ENCODE peak calls at places on chromosome 16, in nine cellular contexts. B is H1, S is Karpas-422, F is IMR-90, V is fibroblast of lung, N is colonic mucosa, O is GM23248, R is mesenchymal stem cell, C is endothelial cell of umbilical vein. Y is an unnamed sample. For H3K9me3, the result is how much of the 10 kb centered on the place peaks cover.

GRCh38 chr16:23362460-23363317 is 60.6 kb downstream of the SCNN1B start:
- DNase-seq in S (no peak), B (no peak), R (no peak), V (no peak), O (no peak), N (peak), C (peak), F (no peak), Y (no peak)

GRCh38 chr16:11876306-11876705 is 25.0 kb upstream of the RSL1D1 start:
- DNase-seq in F (no peak), C (no peak), O (no peak), B (no peak), S (no peak), R (no peak), V (no peak), N (no peak), Y (no peak)

GRCh38 chr16:50741225-50741807 is 570 bp upstream of the CYLD start:
- DNase-seq in B (no peak), N (peak), R (no peak), S (no peak), V (no peak), C (no peak), F (no peak), O (peak), Y (peak)

GRCh38 chr16:59878479-59878878 is 1144.4 kb upstream of the GOT2 start:
- DNase-seq in N (no peak), C (peak), F (peak), O (peak), B (no peak), S (no peak), V (peak), R (no peak), Y (no peak)

GRCh38 chr16:13171313-13171712 is 269.9 kb downstream of the SHISA9 start:
- DNase-seq in B (no peak), O (no peak), V (no peak), R (no peak), C (no peak), F (no peak), N (no peak), S (no peak), Y (no peak)

GRCh38 chr16:81592353-81592866 is 147.8 kb downstream of the CMIP start:
- DNase-seq in N (peak), R (no peak), V (no peak), C (no peak), F (no peak), O (no peak), B (no peak), S (no peak), Y (no peak)

GRCh38 chr16:55856950-55857349 is 18.2 kb downstream of the CES5A start:
- DNase-seq in R (no peak), C (no peak), B (no peak), F (no peak), N (no peak), O (no peak), V (no peak), S (no peak), Y (no peak)

GRCh38 chr16:87192418-87193073 is 124.6 kb downstream of the C16orf95 start:
- DNase-seq in R (no peak), B (no peak), O (no peak), C (no peak), S (no peak), N (no peak), F (no peak), V (no peak), Y (no peak)

GRCh38 chr16:85716016-85716679 is 27.4 kb upstream of the GINS2 start:
- DNase-seq in C (no peak), R (no peak), S (no peak), V (no peak), O (no peak), B (no peak), F (no peak), N (no peak), Y (no peak)

GRCh38 chr16:51201604-51202003 is 50.5 kb upstream of the SALL1 start:
- DNase-seq in C (no peak), N (no peak), B (no peak), O (no peak), R (no peak), S (no peak), V (no peak), F (no peak), Y (no peak)

GRCh38 chr16:85549766-85550421 is 63.2 kb upstream of the GSE1 start:
- DNase-seq in R (no peak), S (no peak), C (no peak), N (no peak), F (no peak), V (no peak), B (no peak), O (no peak), Y (no peak)

GRCh38 chr16:81946206-81946605 is 65.1 kb downstream of the SDR42E1 start:
- DNase-seq in N (no peak), V (peak), R (no peak), S (no peak), B (no peak), F (no peak), O (peak), C (no peak), Y (no peak)

GRCh38 chr16:71808593-71809449 is at the start of gene AP1G1:
- DNase-seq in B (peak), N (peak), S (peak), R (peak), F (peak), C (peak), V (peak), O (peak), Y (peak)

GRCh38 chr16:24178496-24178895 is 77.6 kb upstream of the CACNG3 start:
- DNase-seq in R (no peak), O (peak), S (peak), C (no peak), N (no peak), F (no peak), B (no peak), V (no peak), Y (no peak)

GRCh38 chr16:57803413-57803990 is 1.2 kb upstream of the KIFC3 start:
- DNase-seq in C (no peak), B (no peak), R (peak), S (no peak), N (no peak), O (no peak), V (no peak), F (no peak), Y (no peak)

GRCh38 chr16:25064967-25065366 is 46.6 kb upstream of the LCMT1 start:
- DNase-seq in S (no peak), N (no peak), F (peak), C (no peak), B (no peak), R (no peak), O (peak), V (peak), Y (no peak)

GRCh38 chr16:57566436-57566835 is 24.0 kb downstream of the ADGRG5 start:
- DNase-seq in O (no peak), B (no peak), V (no peak), F (no peak), S (no peak), C (no peak), R (no peak), N (no peak), Y (no peak)

GRCh38 chr16:83458612-83459011 is 349.2 kb upstream of the HSBP1 start:
- DNase-seq in N (no peak), V (peak), S (no peak), F (peak), O (peak), R (peak), C (no peak), B (no peak), Y (peak)

GRCh38 chr16:89697616-89698331 is 3.7 kb downstream of the SPATA2L start:
- DNase-seq in N (peak), C (no peak), B (no peak), S (no peak), F (no peak), V (no peak), R (no peak), O (no peak), Y (no peak)

GRCh38 chr16:89697161-89697615 is 4.3 kb downstream of the SPATA2L start:
- DNase-seq in R (no peak), F (no peak), B (no peak), S (no peak), N (no peak), V (no peak), C (no peak), O (no peak), Y (no peak)

GRCh38 chr16:89700649-89701424 is 668 bp downstream of the SPATA2L start:
- DNase-seq in S (peak), C (peak), N (peak), O (peak), B (no peak), F (peak), R (peak), V (peak), Y (peak)

GRCh38 chr16:89701425-89702406 is at the start of gene SPATA2L:
- DNase-seq in B (peak), O (peak), S (peak), N (peak), R (peak), V (peak), C (peak), F (peak), Y (peak)

GRCh38 chr16:89700100-89700648 is 1.3 kb downstream of the SPATA2L start:
- DNase-seq in R (peak), C (peak), S (peak), O (peak), N (peak), V (peak), F (peak), B (peak), Y (peak)
- H3K9ac ChIP-seq in R (peak), C (peak), S (peak), O (peak), N (peak), V (peak), F (no peak), B (peak), Y (peak)

GRCh38 chr16:19677403-19677802 is 40.6 kb downstream of the KNOP1 start:
- DNase-seq in O (no peak), B (no peak), C (no peak), S (no peak), F (no peak), V (no peak), N (no peak), R (no peak), Y (no peak)

GRCh38 chr16:19680972-19681371 is 37.1 kb downstream of the KNOP1 start:
- DNase-seq in S (no peak), C (no peak), O (no peak), R (no peak), F (no peak), B (no peak), V (no peak), N (no peak), Y (no peak)

GRCh38 chr16:19674485-19674884 is 43.5 kb downstream of the KNOP1 start:
- DNase-seq in R (no peak), V (no peak), S (no peak), F (no peak), C (no peak), O (no peak), N (no peak), B (no peak), Y (no peak)

GRCh38 chr16:19681637-19682036 is 36.4 kb downstream of the KNOP1 start:
- DNase-seq in O (no peak), S (no peak), B (no peak), R (no peak), N (no peak), F (no peak), V (no peak), C (no peak), Y (no peak)

DNA sequence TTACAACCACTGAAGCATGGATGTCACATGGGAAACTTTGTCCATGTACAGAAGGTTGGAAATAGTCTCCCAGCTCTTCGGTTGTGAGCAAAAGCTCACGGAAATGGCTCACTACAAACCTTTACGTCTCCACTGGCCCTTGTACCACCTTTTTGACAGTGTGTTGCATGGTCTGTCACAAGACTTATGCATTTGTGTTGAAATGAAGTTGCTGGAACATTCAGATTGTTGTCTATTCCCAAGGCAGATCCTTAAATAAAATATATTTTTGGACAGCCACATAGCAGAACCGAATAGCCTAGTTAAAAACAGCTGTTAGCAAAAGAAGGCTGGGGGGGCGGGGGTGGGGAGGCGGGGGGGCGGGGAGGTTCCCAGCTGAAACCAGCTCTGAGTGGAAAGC is 39.2 kb downstream of the KNOP1 start:
- DNase-seq in B (no peak), O (no peak), R (no peak), N (no peak), V (no peak), C (no peak), F (no peak), S (no peak), Y (peak)
- H3K9me3 ChIP-seq in B (under half), O (under half), R (under half), N (under half), V (under half), C (under half), F (under half), S (under half), Y (under half)

DNA sequence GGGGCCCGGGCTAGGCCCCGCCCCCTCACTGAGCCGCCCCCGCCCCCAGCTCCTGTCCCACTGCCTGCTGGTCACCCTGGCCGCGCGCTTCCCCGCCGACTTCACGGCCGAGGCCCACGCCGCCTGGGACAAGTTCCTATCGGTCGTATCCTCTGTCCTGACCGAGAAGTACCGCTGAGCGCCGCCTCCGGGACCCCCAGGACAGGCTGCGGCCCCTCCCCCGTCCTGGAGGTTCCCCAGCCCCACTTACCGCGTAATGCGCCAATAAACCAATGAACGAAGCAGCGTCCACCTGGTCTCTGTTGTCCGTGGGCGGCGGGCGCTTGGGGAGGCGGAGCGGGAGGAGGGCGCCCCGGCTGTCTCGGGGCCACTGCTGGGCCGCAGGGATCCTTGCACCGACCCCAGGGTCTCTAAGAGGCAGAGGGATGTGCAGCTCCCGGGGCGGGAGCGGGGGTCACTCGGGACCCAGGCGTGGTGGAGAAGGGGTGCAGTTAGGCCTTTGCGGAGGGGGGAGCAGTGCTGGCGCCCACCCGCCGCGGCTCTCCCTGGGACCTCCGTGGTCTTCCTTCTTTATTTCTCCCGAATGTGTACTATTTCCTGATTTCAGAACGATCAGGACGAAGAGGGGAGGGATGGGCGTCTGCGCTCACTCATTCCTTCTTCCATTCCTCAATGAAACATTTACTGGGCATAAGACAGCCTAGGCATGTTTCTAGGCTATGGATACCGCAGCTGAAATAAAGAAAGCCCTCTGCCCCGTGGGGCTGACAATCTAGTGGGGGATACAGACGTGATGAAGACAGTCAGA is 2.0 kb downstream of the HBZ start:
- DNase-seq in F (peak), O (peak), N (no peak), B (no peak), V (peak), S (no peak), C (peak), R (peak), Y (peak)
- H3K9ac ChIP-seq in F (peak), O (no peak), N (peak), B (no peak), V (peak), S (peak), C (peak), R (peak), Y (no peak)

DNA sequence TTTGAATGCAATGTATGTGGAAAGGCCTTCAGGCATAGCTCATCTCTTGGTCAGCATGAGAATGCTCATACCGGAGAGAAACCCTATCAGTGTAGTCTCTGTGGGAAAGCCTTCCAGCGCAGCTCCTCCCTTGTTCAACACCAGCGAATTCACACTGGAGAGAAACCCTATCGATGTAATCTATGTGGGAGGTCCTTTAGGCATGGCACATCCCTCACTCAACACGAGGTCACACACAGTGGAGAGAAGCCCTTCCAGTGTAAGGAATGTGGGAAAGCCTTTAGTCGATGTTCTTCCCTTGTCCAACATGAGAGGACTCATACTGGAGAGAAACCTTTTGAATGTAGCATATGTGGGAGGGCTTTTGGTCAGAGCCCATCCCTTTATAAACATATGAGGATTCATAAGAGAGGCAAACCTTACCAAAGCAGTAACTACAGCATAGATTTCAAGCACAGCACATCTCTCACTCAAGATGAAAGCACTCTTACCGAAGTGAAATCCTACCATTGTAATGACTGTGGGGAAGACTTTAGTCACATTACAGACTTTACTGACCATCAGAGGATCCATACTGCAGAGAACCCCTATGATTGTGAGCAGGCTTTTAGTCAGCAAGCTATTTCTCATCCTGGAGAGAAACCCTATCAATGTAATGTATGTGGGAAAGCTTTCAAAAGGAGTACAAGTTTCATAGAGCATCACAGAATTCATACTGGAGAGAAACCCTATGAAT is 24.7 kb downstream of the ZFP90 start:
- DNase-seq in F (no peak), S (no peak), O (peak), R (peak), C (no peak), V (no peak), B (no peak), N (no peak), Y (no peak)
- H3K9me3 ChIP-seq in F (half or more), S (half or more), O (under half), R (half or more), C (half or more), V (under half), B (half or more), N (under half), Y (half or more)

GRCh38 chr16:4361033-4361943 is 10.2 kb upstream of the PAM16 start:
- DNase-seq in F (no peak), S (no peak), O (no peak), R (no peak), C (no peak), B (no peak), V (no peak), N (no peak), Y (no peak)

GRCh38 chr16:4364196-4365013 is 7.2 kb upstream of the VASN start:
- DNase-seq in C (no peak), F (no peak), N (no peak), O (no peak), V (no peak), R (no peak), B (no peak), S (peak), Y (no peak)

GRCh38 chr16:4360538-4361021 is 9.5 kb upstream of the PAM16 start:
- DNase-seq in F (no peak), R (peak), V (no peak), O (peak), N (no peak), B (no peak), S (peak), C (no peak), Y (no peak)

GRCh38 chr16:4361944-4362311 is 9.7 kb upstream of the VASN start:
- DNase-seq in S (peak), B (no peak), C (no peak), F (no peak), R (no peak), N (no peak), V (no peak), O (no peak), Y (no peak)

GRCh38 chr16:4362476-4363250 is 9.0 kb upstream of the VASN start:
- DNase-seq in N (no peak), B (no peak), O (no peak), F (no peak), V (no peak), C (no peak), R (no peak), S (peak), Y (no peak)
- H3K9ac ChIP-seq in N (no peak), B (no peak), O (no peak), F (no peak), V (no peak), C (no peak), R (no peak), S (peak), Y (no peak)

GRCh38 chr16:35184356-35184870 is 1725.0 kb downstream of the TP53TG3F start:
- DNase-seq in R (no peak), F (no peak), V (no peak), S (no peak), O (no peak), C (no peak), B (no peak), N (no peak), Y (no peak)

GRCh38 chr16:35180970-35181369 is 1721.6 kb downstream of the TP53TG3F start:
- DNase-seq in V (no peak), R (no peak), N (no peak), S (no peak), F (no peak), B (no peak), O (no peak), C (no peak), Y (no peak)

GRCh38 chr16:35182943-35183550 is 1723.6 kb downstream of the TP53TG3F start:
- DNase-seq in O (no peak), F (no peak), N (no peak), S (no peak), V (no peak), C (no peak), B (no peak), R (no peak), Y (no peak)

GRCh38 chr16:35181422-35182030 is 1722.1 kb downstream of the TP53TG3F start:
- DNase-seq in B (no peak), C (no peak), F (no peak), R (no peak), N (no peak), S (no peak), O (no peak), V (no peak), Y (no peak)

GRCh38 chr16:35182043-35182677 is 1722.7 kb downstream of the TP53TG3F start:
- DNase-seq in C (no peak), R (no peak), N (no peak), S (no peak), O (no peak), V (no peak), B (no peak), F (no peak), Y (no peak)
- H3K9me3 ChIP-seq in C (under half), R (under half), N (under half), S (under half), O (under half), V (under half), B (half or more), F (under half), Y (under half)

GRCh38 chr16:22007509-22008214 is at the start of gene MOSMO:
- DNase-seq in S (peak), F (peak), R (peak), O (peak), B (no peak), N (peak), C (peak), V (peak), Y (peak)
- H3K9ac ChIP-seq in S (peak), F (peak), R (peak), O (peak), B (peak), N (peak), C (peak), V (peak), Y (peak)

GRCh38 chr16:27400751-27401620 is 988 bp upstream of the IL21R start:
- DNase-seq in O (peak), R (no peak), C (no peak), N (no peak), F (peak), S (no peak), B (no peak), V (peak), Y (peak)

GRCh38 chr16:27402569-27402963 is 592 bp downstream of the IL21R start:
- DNase-seq in R (no peak), O (no peak), F (no peak), C (no peak), V (no peak), B (no peak), S (no peak), N (no peak), Y (no peak)

GRCh38 chr16:27401768-27402568 is at the start of gene IL21R:
- DNase-seq in O (peak), R (no peak), F (peak), S (peak), C (no peak), B (no peak), V (peak), N (peak), Y (peak)

GRCh38 chr16:27399969-27400368 is 2.0 kb upstream of the IL21R start:
- DNase-seq in R (no peak), F (no peak), S (no peak), C (no peak), N (no peak), V (no peak), O (no peak), B (no peak), Y (no peak)

GRCh38 chr16:27398894-27399853 is 2.8 kb upstream of the IL21R start:
- DNase-seq in O (no peak), B (no peak), S (peak), V (no peak), R (no peak), N (no peak), C (no peak), F (no peak), Y (no peak)
- H3K9me3 ChIP-seq in O (under half), B (under half), S (under half), V (under half), R (under half), N (under half), C (under half), F (under half), Y (under half)

Y was measured in adipocyte.